ENCODE peak calls at places on chromosomes 2 and 18, in seven cellular contexts. One of them, this sample, is unnamed.

GRCh38 chr2:190105554-190105953 is 43.0 kb upstream of the MSTN start:
- DNase-seq in IMR-90: no peak
- DNase-seq in endodermal cell: no peak
- DNase-seq in AG04450: no peak
- DNase-seq in PC-3: peak; percentile 28
- DNase-seq in mammary epithelial cell: peak; percentile 20
- DNase-seq in suprapubic skin: no peak
- DNase-seq in this sample: no peak

GRCh38 chr2:146677280-146677679 is 1167.5 kb upstream of the ACVR2A start:
- DNase-seq in IMR-90: peak; percentile 4
- DNase-seq in PC-3: peak; percentile 32
- DNase-seq in endodermal cell: peak; percentile 58
- DNase-seq in mammary epithelial cell: peak; percentile 5
- DNase-seq in suprapubic skin: no peak
- DNase-seq in AG04450: no peak
- DNase-seq in this sample: no peak

GRCh38 chr2:88489181-88489580 is 36.7 kb upstream of the FOXI3 start:
- DNase-seq in suprapubic skin: no peak
- DNase-seq in AG04450: no peak
- DNase-seq in IMR-90: no peak
- DNase-seq in endodermal cell: no peak
- DNase-seq in PC-3: no peak
- DNase-seq in mammary epithelial cell: no peak
- DNase-seq in this sample: no peak

GRCh38 chr2:181419124-181419855 is 37.9 kb upstream of the ITGA4 start:
- DNase-seq in endodermal cell: no peak
- DNase-seq in AG04450: no peak
- DNase-seq in suprapubic skin: no peak
- DNase-seq in PC-3: no peak
- DNase-seq in IMR-90: no peak
- DNase-seq in mammary epithelial cell: no peak
- DNase-seq in this sample: no peak

GRCh38 chr2:5849596-5849995 is 157.4 kb downstream of the SOX11 start:
- DNase-seq in mammary epithelial cell: no peak
- DNase-seq in suprapubic skin: no peak
- DNase-seq in endodermal cell: no peak
- DNase-seq in PC-3: no peak
- DNase-seq in AG04450: no peak
- DNase-seq in IMR-90: no peak
- DNase-seq in this sample: no peak

GRCh38 chr18:37537868-37538525 is 27.6 kb downstream of the CELF4 start:
- DNase-seq in endodermal cell: peak; percentile 97
- DNase-seq in IMR-90: peak; percentile 44
- DNase-seq in AG04450: peak; percentile 13
- DNase-seq in suprapubic skin: peak; percentile 66
- DNase-seq in mammary epithelial cell: peak; percentile 37
- DNase-seq in PC-3: peak; percentile 41
- DNase-seq in this sample: no peak

GRCh38 chr18:13541621-13542519 is 184.5 kb downstream of the FAM210A start:
- DNase-seq in IMR-90: no peak
- DNase-seq in mammary epithelial cell: no peak
- DNase-seq in PC-3: no peak
- DNase-seq in endodermal cell: peak; percentile 16
- DNase-seq in AG04450: no peak
- DNase-seq in suprapubic skin: no peak
- DNase-seq in this sample: no peak

GRCh38 chr2:102460467-102460866 is 12.6 kb upstream of the SLC9A4 start:
- DNase-seq in PC-3: no peak
- DNase-seq in IMR-90: no peak
- DNase-seq in endodermal cell: no peak
- DNase-seq in AG04450: no peak
- DNase-seq in suprapubic skin: no peak
- DNase-seq in mammary epithelial cell: no peak
- DNase-seq in this sample: no peak

GRCh38 chr2:166365803-166366420 is 9.8 kb downstream of the SCN9A start:
- DNase-seq in PC-3: peak; percentile 50
- DNase-seq in mammary epithelial cell: no peak
- DNase-seq in suprapubic skin: no peak
- DNase-seq in endodermal cell: no peak
- DNase-seq in IMR-90: no peak
- DNase-seq in AG04450: no peak
- DNase-seq in this sample: no peak

GRCh38 chr2:54402350-54402749 is 53.8 kb upstream of the SPTBN1 start:
- DNase-seq in mammary epithelial cell: no peak
- DNase-seq in endodermal cell: peak; percentile 75
- DNase-seq in suprapubic skin: no peak
- DNase-seq in IMR-90: peak; percentile 82
- DNase-seq in PC-3: no peak
- DNase-seq in AG04450: peak; percentile 26
- DNase-seq in this sample: no peak

DNA sequence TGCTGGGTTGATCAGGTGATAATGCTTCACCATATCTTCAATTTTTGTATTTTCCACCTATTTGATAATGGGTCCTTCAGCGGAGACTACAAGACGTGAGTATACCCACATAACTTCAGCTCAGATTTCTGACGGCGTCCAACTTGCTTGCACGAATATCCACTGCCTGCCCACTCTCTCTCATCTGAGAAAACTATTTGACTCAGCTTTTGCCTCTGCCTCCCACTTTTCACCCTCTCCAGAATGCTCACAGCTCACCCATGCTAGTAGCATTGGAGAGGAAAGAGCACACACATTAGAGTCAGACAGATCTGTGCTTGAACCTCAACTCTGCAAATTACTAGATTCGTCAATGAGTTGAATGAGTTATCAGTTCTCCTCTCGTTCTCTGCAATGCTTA is 166.8 kb downstream of the BCL2 start:
- DNase-seq in endodermal cell: no peak
- DNase-seq in AG04450: no peak
- DNase-seq in IMR-90: no peak
- DNase-seq in PC-3: no peak
- DNase-seq in suprapubic skin: no peak
- DNase-seq in mammary epithelial cell: no peak
- DNase-seq in this sample: no peak
- H3K4me3 ChIP-seq in endodermal cell: no peak overlapping the region
- H3K4me3 ChIP-seq in AG04450: no peak overlapping the region
- H3K4me3 ChIP-seq in IMR-90: no peak overlapping the region
- H3K4me3 ChIP-seq in PC-3: no peak overlapping the region
- H3K4me3 ChIP-seq in suprapubic skin: no peak overlapping the region
- H3K4me3 ChIP-seq in mammary epithelial cell: no peak overlapping the region
- H3K4me3 ChIP-seq in this sample: no peak overlapping the region

GRCh38 chr2:219523031-219523671 is 8.9 kb downstream of the ASIC4 start:
- DNase-seq in PC-3: no peak
- DNase-seq in endodermal cell: peak; percentile 83
- DNase-seq in suprapubic skin: no peak
- DNase-seq in IMR-90: no peak
- DNase-seq in AG04450: no peak
- DNase-seq in mammary epithelial cell: no peak
- DNase-seq in this sample: no peak
- TF ChIP-seq CTCF in PC-3: no peak
- TF ChIP-seq CTCF in endodermal cell: peak; percentile 70
- TF ChIP-seq CTCF in suprapubic skin: no peak
- TF ChIP-seq CTCF in IMR-90: no peak
- TF ChIP-seq CTCF in AG04450: no peak
- TF ChIP-seq CTCF in mammary epithelial cell: no peak
- TF ChIP-seq CTCF in this sample: peak; percentile 5

GRCh38 chr2:233563663-233564430 is 2.7 kb downstream of the USP40 start:
- DNase-seq in PC-3: no peak
- DNase-seq in endodermal cell: no peak
- DNase-seq in AG04450: no peak
- DNase-seq in mammary epithelial cell: no peak
- DNase-seq in IMR-90: peak; percentile 40
- DNase-seq in suprapubic skin: no peak
- DNase-seq in this sample: no peak
- H3K4me3 ChIP-seq in PC-3: no peak overlapping the region
- H3K4me3 ChIP-seq in endodermal cell: no peak overlapping the region
- H3K4me3 ChIP-seq in AG04450: no peak overlapping the region
- H3K4me3 ChIP-seq in mammary epithelial cell: no peak overlapping the region
- H3K4me3 ChIP-seq in IMR-90: no peak overlapping the region
- H3K4me3 ChIP-seq in suprapubic skin: no peak overlapping the region
- H3K4me3 ChIP-seq in this sample: no peak overlapping the region

DNA sequence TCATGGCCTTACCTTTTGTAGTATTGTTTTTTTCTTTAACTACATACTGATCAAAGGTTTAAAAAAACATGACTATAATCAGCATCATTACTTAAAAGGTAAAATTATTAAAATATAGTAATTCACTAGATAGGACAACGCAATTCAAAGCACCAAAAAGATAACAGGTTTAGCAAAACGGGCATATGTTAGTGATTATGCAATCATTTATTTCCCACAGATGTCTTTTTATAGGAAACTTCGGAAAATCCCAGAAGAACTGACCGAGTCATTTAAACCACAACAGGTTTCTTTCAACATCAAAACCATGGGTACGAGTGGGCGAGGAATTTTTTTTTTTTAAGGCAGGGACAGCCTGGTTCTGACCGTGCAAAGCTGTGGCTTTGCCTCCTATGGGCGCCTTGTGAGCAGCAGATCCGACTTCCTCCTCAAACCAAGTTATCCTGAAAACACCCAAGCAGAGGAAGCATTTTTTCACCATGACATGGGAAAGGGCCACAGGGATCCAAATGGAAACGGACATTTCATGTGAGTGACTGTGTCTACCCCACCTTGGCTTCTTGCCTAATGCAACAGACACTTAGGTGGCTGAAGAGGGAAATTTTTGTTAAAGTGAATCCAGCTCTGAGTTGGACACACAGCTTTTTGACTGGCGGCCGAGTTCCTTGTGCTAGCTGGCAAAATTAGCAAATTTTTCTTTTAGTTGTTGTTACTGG is 487.2 kb upstream of the ZEB2 start:
- DNase-seq in endodermal cell: no peak
- DNase-seq in mammary epithelial cell: peak; percentile 99
- DNase-seq in AG04450: peak; percentile 78
- DNase-seq in suprapubic skin: peak; percentile 58
- DNase-seq in IMR-90: peak; percentile 98
- DNase-seq in PC-3: peak; percentile 97
- DNase-seq in this sample: peak; percentile 67
- TF ChIP-seq CTCF in endodermal cell: no peak
- TF ChIP-seq CTCF in mammary epithelial cell: peak; percentile 14
- TF ChIP-seq CTCF in AG04450: peak; percentile 14
- TF ChIP-seq CTCF in suprapubic skin: no peak
- TF ChIP-seq CTCF in IMR-90: no peak
- TF ChIP-seq CTCF in PC-3: no peak
- TF ChIP-seq CTCF in this sample: no peak

GRCh38 chr2:218168635-218169462 is 2.1 kb upstream of the CXCR1 start:
- DNase-seq in mammary epithelial cell: no peak
- DNase-seq in IMR-90: peak; percentile 18
- DNase-seq in PC-3: peak; percentile 64
- DNase-seq in AG04450: no peak
- DNase-seq in endodermal cell: peak; percentile 92
- DNase-seq in suprapubic skin: no peak
- DNase-seq in this sample: no peak
- H3K4me3 ChIP-seq in mammary epithelial cell: no peak overlapping the region
- H3K4me3 ChIP-seq in IMR-90: no peak overlapping the region
- H3K4me3 ChIP-seq in PC-3: no peak overlapping the region
- H3K4me3 ChIP-seq in AG04450: no peak overlapping the region
- H3K4me3 ChIP-seq in endodermal cell: no peak overlapping the region
- H3K4me3 ChIP-seq in suprapubic skin: no peak overlapping the region
- H3K4me3 ChIP-seq in this sample: no peak overlapping the region

DNA sequence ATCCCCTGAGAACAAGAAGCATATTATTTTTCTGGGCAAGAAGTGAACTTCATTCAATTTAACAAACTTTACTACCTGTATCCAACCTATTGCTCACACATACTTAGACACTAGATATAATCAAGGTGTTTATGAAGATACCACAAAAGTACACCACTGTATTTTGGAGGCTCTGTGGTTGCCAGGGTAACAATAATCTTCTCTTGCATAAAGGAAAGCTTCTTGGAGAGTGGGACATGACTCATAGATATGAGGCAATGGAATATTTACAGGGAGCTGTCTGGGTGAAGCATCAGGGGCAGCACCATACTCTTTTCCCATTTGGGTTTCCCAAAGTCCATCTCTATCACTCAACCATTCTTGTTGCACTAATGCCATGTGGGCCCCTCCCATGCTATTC is 218.1 kb downstream of the RAD51AP2 start:
- DNase-seq in AG04450: peak; percentile 42
- DNase-seq in PC-3: peak; percentile 5
- DNase-seq in mammary epithelial cell: peak; percentile 99
- DNase-seq in IMR-90: peak; percentile 80
- DNase-seq in endodermal cell: no peak
- DNase-seq in suprapubic skin: no peak
- DNase-seq in this sample: peak; percentile 15
- TF ChIP-seq CTCF in AG04450: no peak
- TF ChIP-seq CTCF in PC-3: no peak
- TF ChIP-seq CTCF in mammary epithelial cell: no peak
- TF ChIP-seq CTCF in IMR-90: no peak
- TF ChIP-seq CTCF in endodermal cell: no peak
- TF ChIP-seq CTCF in suprapubic skin: no peak
- TF ChIP-seq CTCF in this sample: no peak